ENCODE peak calls at places on chromosomes 6 and 20, in ten cellular contexts. T, G, W, Z, K, I, F, P, U and D are unnamed samples.

GRCh38 chr6:163415176-163415619 is 680 bp downstream of the QKI start:
- DNase-seq in P (no peak), U (peak), W (no peak), F (no peak), T (no peak), K (peak), Z (peak), I (no peak), G (peak), D (peak)

GRCh38 chr6:131795366-131795765 is 12.5 kb upstream of the ENPP1 start:
- DNase-seq in I (no peak), W (no peak), T (no peak), F (no peak), K (no peak), G (no peak), P (no peak), U (no peak), Z (no peak), D (no peak)

GRCh38 chr6:26568601-26569432 is 27.9 kb upstream of the ABT1 start:
- DNase-seq in G (peak), F (peak), U (peak), Z (peak), T (peak), I (peak), W (peak), P (no peak), K (peak), D (peak)

GRCh38 chr6:24831771-24832718 is 33.3 kb upstream of the ARMH2 start:
- DNase-seq in U (no peak), Z (no peak), K (no peak), F (peak), W (no peak), P (no peak), I (no peak), G (no peak), T (no peak), D (no peak)

GRCh38 chr6:147715035-147715434 is 206.5 kb downstream of the SAMD5 start:
- DNase-seq in F (no peak), Z (no peak), K (no peak), T (no peak), G (peak), U (no peak), P (no peak), I (no peak), W (no peak), D (no peak)

GRCh38 chr6:93624408-93624807 is 205.0 kb upstream of the EPHA7 start:
- DNase-seq in Z (no peak), G (no peak), T (peak), U (no peak), P (no peak), F (no peak), W (no peak), K (no peak), I (no peak), D (no peak)

GRCh38 chr6:13113956-13114593 is 214.3 kb downstream of the TBC1D7 start:
- DNase-seq in W (no peak), G (no peak), F (no peak), Z (no peak), U (no peak), K (no peak), I (no peak), T (no peak), P (no peak), D (no peak)

GRCh38 chr6:104344223-104344622 is 515.5 kb downstream of the HACE1 start:
- DNase-seq in K (no peak), P (no peak), G (no peak), Z (no peak), T (no peak), I (no peak), F (no peak), W (no peak), U (no peak), D (no peak)

GRCh38 chr6:27019651-27020552 is 227.6 kb upstream of the PRSS16 start:
- DNase-seq in K (peak), P (peak), Z (peak), I (peak), F (peak), W (peak), G (peak), T (peak), U (peak), D (peak)

GRCh38 chr6:76771076-76771634 is 692.1 kb downstream of the HTR1B start:
- DNase-seq in U (peak), F (no peak), K (peak), T (no peak), W (peak), Z (no peak), I (no peak), G (no peak), P (no peak), D (no peak)

GRCh38 chr20:17859002-17859615 is 109.5 kb downstream of the SNX5 start:
- DNase-seq in U (no peak), G (no peak), Z (no peak), F (no peak), T (no peak), W (no peak), K (no peak), I (no peak), P (peak), D (no peak)

GRCh38 chr20:59242714-59243626 is 57.4 kb upstream of the EDN3 start:
- DNase-seq in T (no peak), W (no peak), K (no peak), F (no peak), G (no peak), I (no peak), U (no peak), P (no peak), Z (no peak), D (no peak)

GRCh38 chr6:7165736-7166296 is 58.1 kb downstream of the RREB1 start:
- DNase-seq in W (no peak), P (no peak), F (no peak), G (no peak), I (no peak), U (no peak), K (no peak), T (peak), Z (no peak), D (no peak)

GRCh38 chr20:21702553-21703467 is 2.7 kb upstream of the PAX1 start:
- DNase-seq in W (peak), I (peak), G (peak), K (no peak), U (peak), P (no peak), T (peak), Z (peak), F (peak), D (peak)

GRCh38 chr6:88349511-88349910 is 183.4 kb upstream of the CNR1 start:
- DNase-seq in G (no peak), U (no peak), W (no peak), T (no peak), P (no peak), I (no peak), Z (no peak), K (no peak), F (no peak), D (no peak)

GRCh38 chr6:2900821-2901644 is 2.1 kb downstream of the SERPINB9 start:
- DNase-seq in P (no peak), T (no peak), Z (no peak), I (no peak), U (no peak), W (no peak), G (no peak), K (peak), F (no peak), D (no peak)

GRCh38 chr6:90098637-90099036 is 198.0 kb downstream of the BACH2 start:
- DNase-seq in T (no peak), F (no peak), U (no peak), G (no peak), K (peak), P (no peak), W (peak), I (no peak), Z (no peak), D (no peak)

GRCh38 chr6:159753081-159753872 is 8.6 kb upstream of the ACAT2 start:
- DNase-seq in I (no peak), Z (no peak), F (no peak), G (no peak), P (no peak), U (no peak), T (no peak), K (no peak), W (no peak), D (no peak)

GRCh38 chr6:35049885-35050284 is 91.3 kb downstream of the TCP11 start:
- DNase-seq in Z (no peak), T (no peak), F (peak), P (no peak), G (no peak), I (no peak), W (peak), U (no peak), K (peak), D (no peak)

GRCh38 chr20:17499041-17499440 is 32.1 kb downstream of the BFSP1 start:
- DNase-seq in P (no peak), T (no peak), I (peak), K (no peak), F (peak), Z (no peak), U (no peak), W (no peak), G (no peak), D (peak)

GRCh38 chr20:31547720-31548298 is 33.6 kb downstream of the HM13 start:
- DNase-seq in G (no peak), P (no peak), I (no peak), W (no peak), F (no peak), U (no peak), K (no peak), Z (no peak), T (no peak), D (no peak)
- H3K4me3 ChIP-seq in G (peak), P (peak), I (peak), W (peak), F (peak), U (no peak), K (peak), Z (peak), T (peak), D (no peak)

GRCh38 chr20:62704341-62704948 is 4.2 kb upstream of the NTSR1 start:
- DNase-seq in T (no peak), Z (peak), W (peak), G (peak), P (peak), I (peak), K (peak), U (peak), F (peak), D (peak)

GRCh38 chr20:62701161-62702007 is 7.3 kb upstream of the NTSR1 start:
- DNase-seq in Z (no peak), F (no peak), K (no peak), T (no peak), G (peak), U (no peak), I (no peak), W (no peak), P (no peak), D (no peak)

GRCh38 chr20:62702008-62702290 is 6.7 kb upstream of the NTSR1 start:
- DNase-seq in U (no peak), I (no peak), T (no peak), K (no peak), Z (no peak), G (no peak), W (no peak), P (no peak), F (no peak), D (no peak)

GRCh38 chr20:62703853-62704228 is 4.8 kb upstream of the NTSR1 start:
- DNase-seq in K (no peak), I (no peak), W (no peak), G (no peak), U (no peak), T (no peak), F (no peak), P (no peak), Z (no peak), D (no peak)

GRCh38 chr20:62702886-62703852 is 5.5 kb upstream of the NTSR1 start:
- DNase-seq in K (no peak), W (no peak), I (no peak), G (peak), U (no peak), P (peak), Z (no peak), T (no peak), F (peak), D (no peak)
- TF ChIP-seq CTCF in K (no peak), W (no peak), I (no peak), G (no peak), U (no peak), P (peak), Z (no peak), T (no peak), F (peak), D (no peak)

GRCh38 chr20:1802385-1803215 is 92.6 kb upstream of the SIRPA start:
- DNase-seq in Z (peak), P (no peak), I (no peak), F (peak), K (peak), G (no peak), T (peak), W (peak), U (peak), D (no peak)

GRCh38 chr20:1804554-1804956 is 90.7 kb upstream of the SIRPA start:
- DNase-seq in U (no peak), I (no peak), K (no peak), W (no peak), P (no peak), Z (no peak), T (no peak), F (no peak), G (no peak), D (peak)

GRCh38 chr20:1805161-1805581 is 90.0 kb upstream of the SIRPA start:
- DNase-seq in F (no peak), G (no peak), Z (no peak), I (no peak), P (no peak), U (no peak), W (no peak), T (peak), K (no peak), D (peak)

GRCh38 chr20:1804129-1804503 is 91.1 kb upstream of the SIRPA start:
- DNase-seq in F (no peak), P (no peak), Z (no peak), U (no peak), I (no peak), G (no peak), T (no peak), W (no peak), K (no peak), D (no peak)

GRCh38 chr20:1803216-1804128 is 91.7 kb upstream of the SIRPA start:
- DNase-seq in Z (no peak), I (no peak), U (no peak), P (no peak), W (peak), G (no peak), F (peak), K (peak), T (peak), D (peak)
- H3K4me3 ChIP-seq in Z (peak), I (peak), U (peak), P (peak), W (peak), G (peak), F (peak), K (peak), T (peak), D (peak)

GRCh38 chr6:117918454-117918853 is 11.4 kb downstream of the SLC35F1 start:
- DNase-seq in U (no peak), K (no peak), T (no peak), I (no peak), F (no peak), G (no peak), P (no peak), Z (no peak), W (no peak), D (no peak)

GRCh38 chr6:117916483-117916882 is 9.4 kb downstream of the SLC35F1 start:
- DNase-seq in Z (no peak), T (no peak), G (no peak), P (no peak), F (no peak), I (no peak), K (no peak), U (no peak), W (no peak), D (no peak)

GRCh38 chr6:117920493-117920845 is 13.4 kb downstream of the SLC35F1 start:
- DNase-seq in I (no peak), G (no peak), U (no peak), Z (no peak), P (no peak), F (no peak), W (no peak), T (no peak), K (no peak), D (no peak)

GRCh38 chr6:117917176-117917575 is 10.1 kb downstream of the SLC35F1 start:
- DNase-seq in I (no peak), Z (no peak), U (no peak), F (no peak), T (no peak), K (no peak), G (no peak), W (no peak), P (no peak), D (no peak)

GRCh38 chr6:117919775-117920492 is 12.9 kb downstream of the SLC35F1 start:
- DNase-seq in I (no peak), W (no peak), U (peak), T (peak), P (no peak), Z (no peak), G (peak), F (no peak), K (peak), D (no peak)
- TF ChIP-seq CTCF in I (no peak), W (no peak), U (no peak), T (no peak), P (no peak), Z (no peak), G (no peak), F (no peak), K (no peak), D (no peak)

GRCh38 chr20:4729265-4729664 is 7.6 kb downstream of the PRND start:
- DNase-seq in U (no peak), T (no peak), W (no peak), G (no peak), Z (no peak), P (no peak), F (no peak), I (no peak), K (no peak), D (no peak)

GRCh38 chr20:4725263-4725550 is 3.5 kb downstream of the PRND start:
- DNase-seq in I (no peak), K (no peak), P (no peak), T (no peak), G (no peak), F (no peak), Z (no peak), W (no peak), U (no peak), D (no peak)

GRCh38 chr20:4724459-4725262 is 3.0 kb downstream of the PRND start:
- DNase-seq in P (no peak), G (no peak), T (no peak), Z (no peak), I (peak), F (no peak), K (no peak), U (no peak), W (no peak), D (no peak)

GRCh38 chr20:4728121-4728520 is 6.4 kb downstream of the PRND start:
- DNase-seq in W (no peak), U (no peak), G (no peak), I (no peak), Z (no peak), F (peak), K (no peak), T (no peak), P (no peak), D (no peak)

DNA sequence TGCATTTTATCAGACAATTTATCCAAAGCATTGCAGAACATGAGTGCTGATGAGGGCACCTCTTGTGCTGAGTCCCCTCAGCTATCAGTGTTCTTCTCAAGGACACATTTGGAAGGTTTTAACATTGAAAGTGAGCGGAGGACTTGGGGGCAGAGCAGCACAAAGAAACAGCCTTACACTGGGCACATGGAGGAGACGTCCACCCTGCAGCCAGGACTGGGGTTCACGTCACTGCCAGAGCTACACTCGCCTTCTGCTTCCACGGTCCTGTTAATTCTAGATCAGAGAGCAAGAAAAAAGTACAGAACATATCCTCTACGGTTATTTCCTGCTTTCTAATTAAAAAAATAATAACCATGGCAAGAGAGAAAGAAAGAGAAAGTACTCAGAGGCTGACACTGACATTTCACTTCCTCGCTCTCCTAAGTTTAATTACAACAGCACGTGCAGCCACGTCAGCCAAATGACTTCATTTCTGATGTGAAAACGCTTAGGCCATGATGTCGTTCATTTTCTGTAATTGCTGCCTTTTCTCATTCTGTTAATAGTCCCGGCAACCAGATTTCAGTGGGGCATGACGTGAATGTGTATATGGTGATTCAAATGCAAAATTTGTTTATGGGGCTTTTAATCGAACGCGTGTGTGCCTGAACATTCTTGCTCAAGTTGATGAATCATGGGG is 5.1 kb downstream of the PRND start:
- DNase-seq in T (no peak), I (no peak), P (no peak), K (no peak), Z (peak), U (no peak), W (no peak), G (no peak), F (peak), D (no peak)
- H3K4me3 ChIP-seq in T (no peak), I (peak), P (no peak), K (peak), Z (peak), U (no peak), W (peak), G (no peak), F (no peak), D (no peak)

GRCh38 chr20:48805286-48805685 is 22.5 kb downstream of the PREX1 start:
- DNase-seq in T (no peak), F (no peak), G (no peak), K (no peak), W (peak), P (no peak), I (no peak), U (no peak), Z (no peak), D (no peak)
- TF ChIP-seq CTCF in T (no peak), F (no peak), G (no peak), K (no peak), W (no peak), P (no peak), I (no peak), U (no peak), Z (no peak), D (no peak)

GRCh38 chr20:19070681-19071441 is 141.6 kb upstream of the SLC24A3 start:
- DNase-seq in Z (no peak), I (no peak), T (no peak), K (no peak), P (no peak), F (no peak), U (no peak), G (no peak), W (no peak), D (peak)

GRCh38 chr20:19070036-19070435 is 142.4 kb upstream of the SLC24A3 start:
- DNase-seq in G (no peak), W (no peak), Z (no peak), U (no peak), I (no peak), T (no peak), F (no peak), K (no peak), P (no peak), D (no peak)

GRCh38 chr20:19072988-19073387 is 139.5 kb upstream of the SLC24A3 start:
- DNase-seq in W (no peak), K (no peak), U (no peak), T (no peak), I (no peak), P (no peak), G (no peak), F (no peak), Z (no peak), D (no peak)

GRCh38 chr20:19071902-19072498 is 140.4 kb upstream of the SLC24A3 start:
- DNase-seq in G (no peak), Z (no peak), K (no peak), T (no peak), W (no peak), P (no peak), U (no peak), F (no peak), I (no peak), D (no peak)

GRCh38 chr20:19071442-19071717 is 141.1 kb upstream of the SLC24A3 start:
- DNase-seq in F (no peak), G (no peak), U (no peak), W (no peak), Z (no peak), K (no peak), P (no peak), I (no peak), T (peak), D (no peak)
- H3K4me3 ChIP-seq in F (no peak), G (no peak), U (no peak), W (no peak), Z (no peak), K (no peak), P (no peak), I (no peak), T (no peak), D (no peak)